ENCODE peak calls at places on chromosomes 1 and 21, in four cellular contexts. One of them, this sample, is unnamed.

GRCh38 chr1:234845097-234845660 is 235.2 kb upstream of the IRF2BP2 start:
- DNase-seq in H9: no peak
- DNase-seq in IMR-90: no peak
- DNase-seq in H1: no peak
- DNase-seq in this sample: no peak

GRCh38 chr1:156383023-156383422 is 14.0 kb downstream of the RHBG start:
- DNase-seq in H9: peak
- DNase-seq in IMR-90: peak
- DNase-seq in H1: peak
- DNase-seq in this sample: peak

GRCh38 chr1:15411593-15412487 is 2.2 kb downstream of the EFHD2 start:
- DNase-seq in H1: no peak
- DNase-seq in H9: no peak
- DNase-seq in IMR-90: peak
- DNase-seq in this sample: peak

GRCh38 chr1:207850621-207851407 is 60.1 kb downstream of the CD34 start:
- DNase-seq in IMR-90: no peak
- DNase-seq in H1: no peak
- DNase-seq in H9: no peak
- DNase-seq in this sample: no peak

GRCh38 chr1:85555867-85556577 is 24.5 kb upstream of the CCN1 start:
- DNase-seq in IMR-90: no peak
- DNase-seq in H9: no peak
- DNase-seq in H1: no peak
- DNase-seq in this sample: no peak

GRCh38 chr1:16189921-16190499 is 22.4 kb downstream of the ARHGEF19 start:
- DNase-seq in H9: no peak
- DNase-seq in H1: no peak
- DNase-seq in IMR-90: no peak
- DNase-seq in this sample: no peak

GRCh38 chr21:45457161-45457831 is 52.3 kb downstream of the COL18A1 start:
- DNase-seq in H9: no peak
- DNase-seq in IMR-90: no peak
- DNase-seq in H1: no peak
- DNase-seq in this sample: no peak

GRCh38 chr1:75954594-75954993 is 22.4 kb upstream of the ASB17 start:
- DNase-seq in H9: no peak
- DNase-seq in H1: no peak
- DNase-seq in IMR-90: peak
- DNase-seq in this sample: no peak

GRCh38 chr1:17597651-17598050 is 58.2 kb downstream of the ARHGEF10L start:
- DNase-seq in H9: no peak
- DNase-seq in H1: no peak
- DNase-seq in IMR-90: no peak
- DNase-seq in this sample: no peak

GRCh38 chr1:23543707-23544443 is 12.8 kb upstream of the E2F2 start:
- DNase-seq in H9: no peak
- DNase-seq in IMR-90: peak
- DNase-seq in H1: no peak
- DNase-seq in this sample: no peak

GRCh38 chr1:119462964-119463363 is 44.0 kb upstream of the HSD3B1 start:
- DNase-seq in H1: no peak
- DNase-seq in IMR-90: no peak
- DNase-seq in H9: no peak
- DNase-seq in this sample: no peak

GRCh38 chr1:117493906-117494305 is 111.9 kb upstream of the TENT5C start:
- DNase-seq in IMR-90: no peak
- DNase-seq in H1: no peak
- DNase-seq in H9: no peak
- DNase-seq in this sample: no peak

GRCh38 chr1:229370601-229371021 is 27.8 kb upstream of the CCSAP start:
- DNase-seq in IMR-90: no peak
- DNase-seq in H9: no peak
- DNase-seq in H1: no peak
- DNase-seq in this sample: no peak

GRCh38 chr1:100699744-100700143 is 19.8 kb upstream of the VCAM1 start:
- DNase-seq in H1: no peak
- DNase-seq in IMR-90: peak
- DNase-seq in H9: no peak
- DNase-seq in this sample: no peak

GRCh38 chr1:77533660-77534295 is 148.7 kb downstream of the ZZZ3 start:
- DNase-seq in IMR-90: peak
- DNase-seq in H9: peak
- DNase-seq in H1: peak
- DNase-seq in this sample: peak

GRCh38 chr1:186839077-186839400 is 10.3 kb downstream of the PLA2G4A start:
- DNase-seq in IMR-90: no peak
- DNase-seq in H9: no peak
- DNase-seq in H1: no peak
- DNase-seq in this sample: no peak

GRCh38 chr1:3249846-3250501 is 181.0 kb downstream of the PRDM16 start:
- DNase-seq in H1: no peak
- DNase-seq in IMR-90: no peak
- DNase-seq in H9: no peak
- DNase-seq in this sample: peak

GRCh38 chr1:156480411-156481192 is 20.0 kb downstream of the MEF2D start:
- DNase-seq in IMR-90: peak
- DNase-seq in H9: peak
- DNase-seq in H1: peak
- DNase-seq in this sample: peak

GRCh38 chr1:113835686-113836290 is 23.5 kb upstream of the RSBN1 start:
- DNase-seq in IMR-90: peak
- DNase-seq in H9: no peak
- DNase-seq in H1: no peak
- DNase-seq in this sample: peak

GRCh38 chr1:17028662-17029188 is 17.0 kb upstream of the ATP13A2 start:
- DNase-seq in H9: no peak
- DNase-seq in H1: no peak
- DNase-seq in IMR-90: no peak
- DNase-seq in this sample: no peak

GRCh38 chr1:183808296-183809027 is 3.5 kb downstream of the RGL1 start:
- DNase-seq in H9: no peak
- DNase-seq in H1: no peak
- DNase-seq in IMR-90: no peak
- DNase-seq in this sample: no peak

GRCh38 chr1:161006563-161006962 is 14.4 kb downstream of the F11R start:
- DNase-seq in H9: no peak
- DNase-seq in IMR-90: no peak
- DNase-seq in H1: no peak
- DNase-seq in this sample: peak

GRCh38 chr21:34996304-34997081 is 52.6 kb downstream of the RUNX1 start:
- DNase-seq in H1: no peak
- DNase-seq in H9: no peak
- DNase-seq in IMR-90: peak
- DNase-seq in this sample: no peak

GRCh38 chr1:2415337-2415736 is 3.0 kb upstream of the PEX10 start:
- DNase-seq in IMR-90: no peak
- DNase-seq in H1: no peak
- DNase-seq in H9: no peak
- DNase-seq in this sample: no peak

GRCh38 chr1:43296207-43296606 is 4.6 kb upstream of the TIE1 start:
- DNase-seq in H9: no peak
- DNase-seq in IMR-90: no peak
- DNase-seq in H1: no peak
- DNase-seq in this sample: no peak

GRCh38 chr1:245538671-245539070 is 383.9 kb downstream of the KIF26B start:
- DNase-seq in IMR-90: no peak
- DNase-seq in H1: no peak
- DNase-seq in H9: no peak
- DNase-seq in this sample: no peak

GRCh38 chr21:27743971-27744564 is 777.2 kb upstream of the ADAMTS5 start:
- DNase-seq in H9: no peak
- DNase-seq in H1: no peak
- DNase-seq in IMR-90: no peak
- DNase-seq in this sample: no peak

GRCh38 chr1:220966874-220967631 is 87.8 kb downstream of the HLX start:
- DNase-seq in H1: no peak
- DNase-seq in IMR-90: peak
- DNase-seq in H9: no peak
- DNase-seq in this sample: peak

DNA sequence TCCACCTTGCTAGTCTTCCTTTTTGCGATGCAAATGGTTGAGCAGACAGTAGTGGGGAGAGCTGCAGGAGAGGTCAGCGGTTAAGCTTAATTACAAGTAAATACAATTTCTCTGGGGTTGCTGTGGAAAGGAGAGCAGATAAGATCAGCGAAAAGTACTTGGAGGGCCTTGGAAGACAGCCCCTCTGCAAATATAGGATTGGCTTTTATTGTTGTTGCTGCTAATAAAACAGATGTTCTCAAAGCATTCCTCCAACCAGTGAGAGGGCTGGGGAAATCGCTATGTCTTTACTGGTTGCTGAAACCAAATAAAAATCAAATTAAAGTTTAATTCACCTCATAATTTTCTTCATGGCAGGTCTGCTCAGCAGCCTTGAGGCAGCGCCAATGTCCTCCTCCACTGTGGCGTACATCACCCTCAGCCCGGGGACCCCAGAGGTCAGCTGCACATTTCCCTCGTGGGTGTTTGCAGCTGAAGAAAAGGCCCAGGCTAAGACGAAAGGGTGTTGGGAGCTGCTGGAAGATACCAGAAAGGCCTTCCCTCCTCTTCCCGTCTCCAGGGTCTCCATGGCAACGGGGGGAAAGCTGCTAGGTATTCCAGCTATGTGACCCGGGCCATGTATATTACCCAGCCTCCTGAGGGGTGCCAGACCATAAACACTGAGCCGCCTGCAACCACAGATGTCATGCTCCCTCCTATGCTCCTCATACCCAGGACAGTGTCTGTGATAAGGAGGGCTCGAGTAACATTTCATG is 54.6 kb upstream of the POU2F1 start:
- DNase-seq in H9: peak
- DNase-seq in IMR-90: no peak
- DNase-seq in H1: peak
- DNase-seq in this sample: peak
- H2BK120ac ChIP-seq in H9: no peak
- H2BK120ac ChIP-seq in IMR-90: no peak
- H2BK120ac ChIP-seq in H1: peak
- H2BK120ac ChIP-seq in this sample: peak

DNA sequence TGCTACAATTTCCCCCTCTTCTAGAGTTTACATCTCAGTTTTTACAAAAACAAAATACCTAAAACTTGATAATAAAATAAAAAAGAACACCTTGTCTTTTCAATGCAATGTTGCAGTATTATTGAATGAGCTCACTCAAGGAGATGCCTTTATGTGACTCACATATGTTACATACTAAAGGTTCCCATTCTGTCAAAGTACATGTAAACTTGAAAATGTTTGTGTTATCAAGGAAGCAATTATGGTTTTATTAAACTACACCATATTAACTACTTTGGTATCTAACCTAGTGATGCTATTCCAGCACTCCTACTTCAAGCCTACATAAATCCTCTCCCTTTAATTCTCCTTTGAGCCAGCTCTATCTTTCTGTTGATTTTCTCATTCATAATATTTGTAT is 658.3 kb downstream of the PTPRC start:
- DNase-seq in H9: no peak
- DNase-seq in H1: no peak
- DNase-seq in IMR-90: peak
- DNase-seq in this sample: no peak
- H4K5ac ChIP-seq in H9: no peak
- H4K5ac ChIP-seq in H1: no peak
- H4K5ac ChIP-seq in IMR-90: no peak
- H4K5ac ChIP-seq in this sample: no peak

GRCh38 chr1:109927908-109928307 is 17.3 kb downstream of the CSF1 start:
- DNase-seq in H9: no peak
- DNase-seq in IMR-90: peak
- DNase-seq in H1: no peak
- DNase-seq in this sample: no peak
- H2BK120ac ChIP-seq in H9: no peak
- H2BK120ac ChIP-seq in IMR-90: peak
- H2BK120ac ChIP-seq in H1: no peak
- H2BK120ac ChIP-seq in this sample: no peak

GRCh38 chr1:193240609-193241008 is 54.2 kb upstream of the B3GALT2 start:
- DNase-seq in H9: no peak
- DNase-seq in H1: no peak
- DNase-seq in IMR-90: no peak
- DNase-seq in this sample: no peak
- H4K5ac ChIP-seq in H9: no peak
- H4K5ac ChIP-seq in H1: no peak
- H4K5ac ChIP-seq in IMR-90: no peak
- H4K5ac ChIP-seq in this sample: no peak

GRCh38 chr1:244513493-244513892 is 52.4 kb downstream of the CATSPERE start:
- DNase-seq in H1: no peak
- DNase-seq in IMR-90: no peak
- DNase-seq in H9: no peak
- DNase-seq in this sample: no peak
- H2BK120ac ChIP-seq in H1: no peak
- H2BK120ac ChIP-seq in IMR-90: no peak
- H2BK120ac ChIP-seq in H9: no peak
- H2BK120ac ChIP-seq in this sample: no peak